ENCODE peak calls at places on chromosomes 6 and 20, in four cellular contexts. F, X, P and B are unnamed samples.

GRCh38 chr6:106334646-106335448 is 9.3 kb upstream of the ATG5 start:
- DNase-seq in P (peak), F (peak), X (no peak), B (peak)

GRCh38 chr6:73515204-73516101 is 5.4 kb downstream of the EEF1A1 start:
- DNase-seq in X (no peak), P (no peak), F (peak), B (peak)

GRCh38 chr6:168388641-168389633 is 52.0 kb upstream of the SMOC2 start:
- DNase-seq in X (no peak), P (no peak), F (no peak), B (no peak)

GRCh38 chr20:17875106-17875980 is 93.3 kb downstream of the SNX5 start:
- DNase-seq in F (peak), P (peak), X (no peak), B (no peak)

GRCh38 chr6:107676002-107676401 is 148.1 kb downstream of the SCML4 start:
- DNase-seq in F (no peak), P (no peak), X (no peak), B (no peak)

GRCh38 chr6:2714359-2714895 is 36.3 kb downstream of the MYLK4 start:
- DNase-seq in X (no peak), F (peak), P (no peak), B (no peak)

GRCh38 chr6:119627908-119628669 is 278.5 kb upstream of the MAN1A1 start:
- DNase-seq in X (no peak), F (peak), P (no peak), B (no peak)

GRCh38 chr6:90575267-90575666 is 11.6 kb downstream of the MAP3K7 start:
- DNase-seq in X (no peak), F (no peak), P (no peak), B (no peak)

GRCh38 chr20:10454135-10454750 is 19.1 kb downstream of the SLX4IP start:
- DNase-seq in P (no peak), X (no peak), F (no peak), B (no peak)

GRCh38 chr20:38125157-38126056 is 39.7 kb downstream of the TGM2 start:
- DNase-seq in P (peak), F (peak), X (peak), B (no peak)

GRCh38 chr6:116238083-116238482 is 15.8 kb downstream of the TSPYL4 start:
- DNase-seq in P (no peak), X (no peak), F (no peak), B (no peak)

GRCh38 chr6:41306187-41306854 is 19.8 kb upstream of the TREM1 start:
- DNase-seq in F (peak), X (no peak), P (no peak), B (peak)

GRCh38 chr6:11459002-11459658 is 78.4 kb upstream of the TMEM170B start:
- DNase-seq in P (no peak), X (no peak), F (no peak), B (no peak)

GRCh38 chr20:48283470-48284110 is 498.3 kb upstream of the SULF2 start:
- DNase-seq in X (peak), P (peak), F (peak), B (peak)

GRCh38 chr20:19210426-19211155 is 1.9 kb upstream of the SLC24A3 start:
- DNase-seq in X (no peak), F (peak), P (no peak), B (no peak)

GRCh38 chr6:95518630-95519227 is 58.6 kb upstream of the MANEA start:
- DNase-seq in P (no peak), F (no peak), X (no peak), B (no peak)

GRCh38 chr6:33716890-33717632 is 5.6 kb upstream of the UQCC2 start:
- DNase-seq in F (no peak), X (no peak), P (no peak), B (no peak)

GRCh38 chr6:35038076-35038475 is 103.1 kb downstream of the TCP11 start:
- DNase-seq in P (no peak), X (no peak), F (no peak), B (no peak)

GRCh38 chr6:107740496-107741190 is 83.5 kb downstream of the SCML4 start:
- DNase-seq in P (no peak), F (no peak), X (no peak), B (no peak)

GRCh38 chr6:68975064-68975463 is 340.0 kb downstream of the ADGRB3 start:
- DNase-seq in X (peak), F (peak), P (no peak), B (no peak)

GRCh38 chr20:13947719-13948118 is 42.7 kb downstream of the SEL1L2 start:
- DNase-seq in P (no peak), F (no peak), X (no peak), B (no peak)
- TF ChIP-seq CTCF in P (no peak), F (no peak), X (no peak), B (no peak)

DNA sequence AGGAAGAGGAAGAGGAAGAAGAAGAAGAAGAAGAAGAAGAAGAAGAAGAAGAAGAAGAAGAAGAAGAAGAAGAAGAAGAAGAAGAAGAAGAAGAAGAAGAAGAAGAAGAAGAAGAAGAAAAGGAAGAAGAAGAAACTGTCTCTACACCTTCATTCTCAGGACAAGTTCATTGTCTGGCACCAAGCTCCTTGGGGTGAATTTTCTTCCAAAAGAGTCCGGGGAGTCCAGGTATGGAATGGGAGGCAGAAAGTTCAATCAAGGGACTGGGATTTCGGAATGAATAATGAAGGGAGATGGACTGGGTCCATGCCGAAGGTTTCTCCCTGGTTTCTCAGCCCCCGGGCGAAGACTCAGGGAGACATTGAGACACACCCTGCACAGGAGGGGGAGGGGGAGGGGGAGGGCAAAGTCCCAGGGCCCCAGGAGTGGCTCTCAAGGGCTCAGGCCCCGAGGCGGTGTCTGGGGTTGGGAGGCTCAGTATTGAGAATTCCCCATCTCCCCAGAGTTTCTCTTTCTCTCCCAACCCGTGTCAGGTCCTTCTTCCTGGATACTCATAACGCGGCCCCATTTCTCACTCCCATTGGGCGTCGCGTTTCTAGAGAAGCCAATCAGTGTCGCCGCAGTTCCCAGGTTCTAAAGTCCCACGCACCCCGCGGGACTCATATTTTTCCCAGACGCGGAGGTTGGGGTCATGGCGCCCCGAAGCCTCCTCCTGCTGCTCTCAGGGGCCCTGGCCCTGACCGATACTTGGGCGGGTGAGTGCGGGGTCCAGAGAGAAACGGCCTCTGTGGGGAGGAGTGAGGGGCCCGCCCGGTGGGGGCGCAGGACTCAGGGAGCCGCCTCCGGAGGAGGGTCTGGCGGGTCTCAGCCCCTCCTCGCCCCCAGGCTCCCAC is at the start of gene HLA-F:
- DNase-seq in P (peak), X (peak), F (peak), B (peak)
- TF ChIP-seq CTCF in P (no peak), X (no peak), F (peak), B (no peak)

GRCh38 chr20:44948107-44948506 is 12.1 kb downstream of the TOMM34 start:
- DNase-seq in F (no peak), X (no peak), P (no peak), B (no peak)

GRCh38 chr20:44945261-44945660 is 14.9 kb downstream of the TOMM34 start:
- DNase-seq in X (no peak), P (no peak), F (no peak), B (no peak)

GRCh38 chr20:44950368-44950767 is 9.8 kb downstream of the TOMM34 start:
- DNase-seq in F (no peak), P (no peak), X (no peak), B (no peak)

GRCh38 chr20:44946266-44946852 is 13.8 kb downstream of the TOMM34 start:
- DNase-seq in F (no peak), X (no peak), P (no peak), B (no peak)

GRCh38 chr20:44948513-44948912 is 11.7 kb downstream of the TOMM34 start:
- DNase-seq in F (no peak), X (no peak), P (no peak), B (no peak)
- TF ChIP-seq CTCF in F (no peak), X (no peak), P (no peak), B (no peak)

DNA sequence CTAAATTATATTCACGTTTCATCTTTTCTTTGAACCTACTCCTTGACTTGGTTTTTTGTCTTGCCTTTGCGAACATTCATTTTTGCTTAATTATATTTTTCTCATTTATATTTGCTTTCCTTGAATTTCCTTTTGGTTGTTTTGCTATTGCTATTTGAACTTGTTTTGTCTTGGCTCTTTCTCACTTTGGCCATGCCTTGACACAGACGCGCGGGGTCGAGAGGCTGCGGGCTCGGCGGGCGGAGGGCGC is 7.1 kb upstream of the TMEM14A start:
- DNase-seq in X (no peak), P (no peak), F (no peak), B (no peak)
- TF ChIP-seq CTCF in X (no peak), P (peak), F (no peak), B (no peak)

DNA sequence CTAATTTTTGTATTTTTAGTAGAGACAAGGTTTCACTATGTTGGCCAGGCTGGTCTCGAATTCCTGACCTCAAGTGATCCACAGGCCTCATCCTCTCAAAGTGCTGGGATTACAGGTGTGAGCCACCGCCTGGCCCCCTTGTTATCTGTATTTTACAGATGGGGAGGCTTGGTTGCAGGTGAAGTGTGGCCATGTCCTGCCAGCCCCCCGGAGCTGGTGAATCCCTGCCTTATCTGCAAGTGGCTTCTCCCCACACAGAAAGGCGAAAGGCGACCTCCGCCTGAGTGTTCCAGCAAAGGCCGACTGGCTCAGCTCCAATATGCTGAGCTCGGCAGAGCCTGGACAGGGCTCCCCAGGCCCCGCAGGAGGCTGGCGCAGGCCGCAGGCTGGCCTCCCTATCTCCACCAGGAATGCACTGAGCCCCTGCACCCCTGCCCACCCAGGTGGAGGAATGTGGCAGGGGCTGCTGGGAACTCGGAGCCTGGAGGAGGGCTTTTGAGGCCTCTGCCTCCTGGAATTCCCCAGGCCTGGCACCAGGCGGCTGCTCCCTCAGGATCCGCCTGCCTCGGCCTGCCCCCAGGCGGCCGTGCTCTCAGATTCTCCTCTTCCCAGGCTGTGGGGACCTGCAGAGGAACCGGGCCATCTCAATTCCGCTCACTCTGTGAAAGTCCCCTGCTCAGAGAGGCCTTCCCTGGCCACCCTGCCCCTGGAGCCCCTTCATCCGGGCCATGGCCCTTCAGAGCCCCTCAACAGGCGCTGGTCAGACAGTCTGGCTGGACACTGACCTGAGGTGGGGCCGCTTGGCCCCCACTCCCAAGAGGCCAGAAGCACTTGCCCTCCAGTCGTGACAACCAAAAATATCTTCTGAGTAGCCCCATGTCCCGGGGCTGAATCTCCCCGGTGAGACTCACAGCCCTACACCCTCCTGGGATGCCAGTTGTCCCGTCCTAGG is 9.3 kb upstream of the LAMA5 start:
- DNase-seq in F (peak), X (no peak), P (peak), B (peak)
- TF ChIP-seq CTCF in F (peak), X (no peak), P (peak), B (no peak)

GRCh38 chr20:14444106-14444505 is 106.7 kb upstream of the FLRT3 start:
- DNase-seq in P (no peak), X (no peak), F (peak), B (no peak)
- TF ChIP-seq CTCF in P (no peak), X (no peak), F (no peak), B (no peak)

GRCh38 chr20:32240220-32240619 is 32.5 kb downstream of the POFUT1 start:
- DNase-seq in X (no peak), P (no peak), F (no peak), B (no peak)
- TF ChIP-seq CTCF in X (no peak), P (no peak), F (no peak), B (no peak)